ENCODE peak calls at places on chromosomes 12 and 14, in five cellular contexts. One of them, this sample, is unnamed.

GRCh38 chr12:1993341-1993740 is 10.9 kb downstream of the DCP1B start:
- DNase-seq in T-cell: no peak
- DNase-seq in NCI-H1436: no peak
- DNase-seq in activated T-cell treated with anti-CD3 and anti-CD28 coated beads for 1 hour: no peak
- DNase-seq in central memory CD4-positive, alpha-beta T cell: no peak
- DNase-seq in this sample: no peak

GRCh38 chr12:109772622-109773321 is 59.1 kb downstream of the FAM222A start:
- DNase-seq in T-cell: peak
- DNase-seq in NCI-H1436: no peak
- DNase-seq in activated T-cell treated with anti-CD3 and anti-CD28 coated beads for 1 hour: no peak
- DNase-seq in central memory CD4-positive, alpha-beta T cell: no peak
- DNase-seq in this sample: no peak

GRCh38 chr12:55816876-55817351 is 610 bp downstream of the SARNP start:
- DNase-seq in T-cell: no peak
- DNase-seq in NCI-H1436: no peak
- DNase-seq in activated T-cell treated with anti-CD3 and anti-CD28 coated beads for 1 hour: no peak
- DNase-seq in central memory CD4-positive, alpha-beta T cell: no peak
- DNase-seq in this sample: no peak

GRCh38 chr12:26135010-26135420 is 10.2 kb upstream of the BHLHE41 start:
- DNase-seq in T-cell: no peak
- DNase-seq in NCI-H1436: no peak
- DNase-seq in activated T-cell treated with anti-CD3 and anti-CD28 coated beads for 1 hour: no peak
- DNase-seq in central memory CD4-positive, alpha-beta T cell: no peak
- DNase-seq in this sample: no peak

GRCh38 chr12:12757121-12757520 is 28.3 kb upstream of the APOLD1 start:
- DNase-seq in T-cell: no peak
- DNase-seq in NCI-H1436: no peak
- DNase-seq in activated T-cell treated with anti-CD3 and anti-CD28 coated beads for 1 hour: no peak
- DNase-seq in central memory CD4-positive, alpha-beta T cell: no peak
- DNase-seq in this sample: no peak

GRCh38 chr12:77124767-77125166 is 59.4 kb upstream of the E2F7 start:
- DNase-seq in T-cell: no peak
- DNase-seq in NCI-H1436: no peak
- DNase-seq in activated T-cell treated with anti-CD3 and anti-CD28 coated beads for 1 hour: no peak
- DNase-seq in central memory CD4-positive, alpha-beta T cell: no peak
- DNase-seq in this sample: no peak

GRCh38 chr12:28869197-28869596 is 279.9 kb upstream of the FAR2 start:
- DNase-seq in T-cell: no peak
- DNase-seq in NCI-H1436: no peak
- DNase-seq in activated T-cell treated with anti-CD3 and anti-CD28 coated beads for 1 hour: no peak
- DNase-seq in central memory CD4-positive, alpha-beta T cell: no peak
- DNase-seq in this sample: no peak

GRCh38 chr12:15979096-15980091 is 68.3 kb downstream of the DERA start:
- DNase-seq in T-cell: no peak
- DNase-seq in NCI-H1436: no peak
- DNase-seq in activated T-cell treated with anti-CD3 and anti-CD28 coated beads for 1 hour: no peak
- DNase-seq in central memory CD4-positive, alpha-beta T cell: no peak
- DNase-seq in this sample: no peak

GRCh38 chr14:77310041-77310440 is 10.6 kb downstream of the POMT2 start:
- DNase-seq in T-cell: no peak
- DNase-seq in NCI-H1436: no peak
- DNase-seq in activated T-cell treated with anti-CD3 and anti-CD28 coated beads for 1 hour: no peak
- DNase-seq in central memory CD4-positive, alpha-beta T cell: no peak
- DNase-seq in this sample: no peak

GRCh38 chr12:69588527-69588926 is 3.3 kb downstream of the CCT2 start:
- DNase-seq in T-cell: no peak
- DNase-seq in NCI-H1436: no peak
- DNase-seq in activated T-cell treated with anti-CD3 and anti-CD28 coated beads for 1 hour: no peak
- DNase-seq in central memory CD4-positive, alpha-beta T cell: no peak
- DNase-seq in this sample: no peak

GRCh38 chr14:50364792-50365191 is 31.9 kb downstream of the CDKL1 start:
- DNase-seq in T-cell: no peak
- DNase-seq in NCI-H1436: no peak
- DNase-seq in activated T-cell treated with anti-CD3 and anti-CD28 coated beads for 1 hour: no peak
- DNase-seq in central memory CD4-positive, alpha-beta T cell: no peak
- DNase-seq in this sample: no peak

GRCh38 chr12:68812553-68813241 is 4.7 kb downstream of the MDM2 start:
- DNase-seq in T-cell: no peak
- DNase-seq in NCI-H1436: no peak
- DNase-seq in activated T-cell treated with anti-CD3 and anti-CD28 coated beads for 1 hour: no peak
- DNase-seq in central memory CD4-positive, alpha-beta T cell: no peak
- DNase-seq in this sample: no peak

GRCh38 chr12:89236748-89237428 is 115.4 kb downstream of the DUSP6 start:
- DNase-seq in T-cell: no peak
- DNase-seq in NCI-H1436: no peak
- DNase-seq in activated T-cell treated with anti-CD3 and anti-CD28 coated beads for 1 hour: no peak
- DNase-seq in central memory CD4-positive, alpha-beta T cell: no peak
- DNase-seq in this sample: no peak

GRCh38 chr12:65695077-65695865 is 129.0 kb upstream of the HMGA2 start:
- DNase-seq in T-cell: no peak
- DNase-seq in NCI-H1436: no peak
- DNase-seq in activated T-cell treated with anti-CD3 and anti-CD28 coated beads for 1 hour: no peak
- DNase-seq in central memory CD4-positive, alpha-beta T cell: no peak
- DNase-seq in this sample: no peak

GRCh38 chr14:88258026-88258425 is 65.0 kb downstream of the KCNK10 start:
- DNase-seq in T-cell: no peak
- DNase-seq in NCI-H1436: no peak
- DNase-seq in activated T-cell treated with anti-CD3 and anti-CD28 coated beads for 1 hour: no peak
- DNase-seq in central memory CD4-positive, alpha-beta T cell: no peak
- DNase-seq in this sample: no peak

GRCh38 chr12:7555752-7556151 is 52.2 kb upstream of the CD163 start:
- DNase-seq in T-cell: no peak
- DNase-seq in NCI-H1436: no peak
- DNase-seq in activated T-cell treated with anti-CD3 and anti-CD28 coated beads for 1 hour: no peak
- DNase-seq in central memory CD4-positive, alpha-beta T cell: no peak
- DNase-seq in this sample: no peak

GRCh38 chr12:47317182-47317915 is 237.6 kb upstream of the AMIGO2 start:
- DNase-seq in T-cell: no peak
- DNase-seq in NCI-H1436: no peak
- DNase-seq in activated T-cell treated with anti-CD3 and anti-CD28 coated beads for 1 hour: no peak
- DNase-seq in central memory CD4-positive, alpha-beta T cell: peak
- DNase-seq in this sample: peak

GRCh38 chr12:51846911-51847829 is 1.3 kb downstream of the FIGNL2 start:
- DNase-seq in T-cell: no peak
- DNase-seq in NCI-H1436: peak
- DNase-seq in activated T-cell treated with anti-CD3 and anti-CD28 coated beads for 1 hour: peak
- DNase-seq in central memory CD4-positive, alpha-beta T cell: no peak
- DNase-seq in this sample: peak

GRCh38 chr12:128727461-128727860 is 96.3 kb downstream of the SLC15A4 start:
- DNase-seq in T-cell: no peak
- DNase-seq in NCI-H1436: no peak
- DNase-seq in activated T-cell treated with anti-CD3 and anti-CD28 coated beads for 1 hour: no peak
- DNase-seq in central memory CD4-positive, alpha-beta T cell: no peak
- DNase-seq in this sample: no peak

GRCh38 chr12:96585977-96586376 is 96.6 kb downstream of the CFAP54 start:
- DNase-seq in T-cell: no peak
- DNase-seq in NCI-H1436: no peak
- DNase-seq in activated T-cell treated with anti-CD3 and anti-CD28 coated beads for 1 hour: no peak
- DNase-seq in central memory CD4-positive, alpha-beta T cell: no peak
- DNase-seq in this sample: no peak

GRCh38 chr14:105050551-105050897 is 14.7 kb downstream of the GPR132 start:
- DNase-seq in T-cell: no peak
- DNase-seq in NCI-H1436: peak
- DNase-seq in activated T-cell treated with anti-CD3 and anti-CD28 coated beads for 1 hour: no peak
- DNase-seq in central memory CD4-positive, alpha-beta T cell: no peak
- DNase-seq in this sample: no peak

GRCh38 chr12:88242161-88242925 is 100.2 kb downstream of the TMTC3 start:
- DNase-seq in T-cell: no peak
- DNase-seq in NCI-H1436: no peak
- DNase-seq in activated T-cell treated with anti-CD3 and anti-CD28 coated beads for 1 hour: no peak
- DNase-seq in central memory CD4-positive, alpha-beta T cell: no peak
- DNase-seq in this sample: no peak

GRCh38 chr12:79006306-79006705 is 141.7 kb downstream of the SYT1 start:
- DNase-seq in T-cell: no peak
- DNase-seq in NCI-H1436: no peak
- DNase-seq in activated T-cell treated with anti-CD3 and anti-CD28 coated beads for 1 hour: no peak
- DNase-seq in central memory CD4-positive, alpha-beta T cell: no peak
- DNase-seq in this sample: no peak

GRCh38 chr12:116265361-116266128 is 11.9 kb downstream of the MED13L start:
- DNase-seq in T-cell: no peak
- DNase-seq in NCI-H1436: no peak
- DNase-seq in activated T-cell treated with anti-CD3 and anti-CD28 coated beads for 1 hour: no peak
- DNase-seq in central memory CD4-positive, alpha-beta T cell: no peak
- DNase-seq in this sample: no peak

GRCh38 chr12:119225454-119225853 is 46.7 kb downstream of the HSPB8 start:
- DNase-seq in T-cell: no peak
- DNase-seq in NCI-H1436: no peak
- DNase-seq in activated T-cell treated with anti-CD3 and anti-CD28 coated beads for 1 hour: no peak
- DNase-seq in central memory CD4-positive, alpha-beta T cell: no peak
- DNase-seq in this sample: no peak

GRCh38 chr12:74899031-74899829 is 310.4 kb downstream of the KCNC2 start:
- DNase-seq in T-cell: no peak
- DNase-seq in NCI-H1436: no peak
- DNase-seq in activated T-cell treated with anti-CD3 and anti-CD28 coated beads for 1 hour: no peak
- DNase-seq in central memory CD4-positive, alpha-beta T cell: no peak
- DNase-seq in this sample: no peak

GRCh38 chr12:117518594-117519270 is 157.3 kb upstream of the NOS1 start:
- DNase-seq in T-cell: no peak
- DNase-seq in NCI-H1436: no peak
- DNase-seq in activated T-cell treated with anti-CD3 and anti-CD28 coated beads for 1 hour: no peak
- DNase-seq in central memory CD4-positive, alpha-beta T cell: no peak
- DNase-seq in this sample: no peak

GRCh38 chr14:82872494-82872893 is 1338.8 kb upstream of the SEL1L start:
- DNase-seq in T-cell: no peak
- DNase-seq in NCI-H1436: no peak
- DNase-seq in activated T-cell treated with anti-CD3 and anti-CD28 coated beads for 1 hour: no peak
- DNase-seq in central memory CD4-positive, alpha-beta T cell: no peak
- DNase-seq in this sample: no peak

GRCh38 chr14:58639842-58640484 is 2.2 kb downstream of the DACT1 start:
- DNase-seq in T-cell: no peak
- DNase-seq in NCI-H1436: peak
- DNase-seq in activated T-cell treated with anti-CD3 and anti-CD28 coated beads for 1 hour: no peak
- DNase-seq in central memory CD4-positive, alpha-beta T cell: no peak
- DNase-seq in this sample: no peak

GRCh38 chr14:81165188-81165587 is 55.6 kb downstream of the GTF2A1 start:
- DNase-seq in T-cell: no peak
- DNase-seq in NCI-H1436: no peak
- DNase-seq in activated T-cell treated with anti-CD3 and anti-CD28 coated beads for 1 hour: no peak
- DNase-seq in central memory CD4-positive, alpha-beta T cell: no peak
- DNase-seq in this sample: no peak

GRCh38 chr12:75666980-75667359 is 155.6 kb upstream of the KRR1 start:
- DNase-seq in T-cell: no peak
- DNase-seq in NCI-H1436: no peak
- DNase-seq in activated T-cell treated with anti-CD3 and anti-CD28 coated beads for 1 hour: no peak
- DNase-seq in central memory CD4-positive, alpha-beta T cell: no peak
- DNase-seq in this sample: no peak

GRCh38 chr14:99250636-99251208 is 21.3 kb downstream of the BCL11B start:
- DNase-seq in T-cell: peak
- DNase-seq in NCI-H1436: no peak
- DNase-seq in activated T-cell treated with anti-CD3 and anti-CD28 coated beads for 1 hour: no peak
- DNase-seq in central memory CD4-positive, alpha-beta T cell: no peak
- DNase-seq in this sample: no peak

GRCh38 chr12:4302881-4303280 is 18.1 kb upstream of the TIGAR start:
- DNase-seq in T-cell: no peak
- DNase-seq in NCI-H1436: no peak
- DNase-seq in activated T-cell treated with anti-CD3 and anti-CD28 coated beads for 1 hour: no peak
- DNase-seq in central memory CD4-positive, alpha-beta T cell: no peak
- DNase-seq in this sample: no peak

This sample was measured in naive B cell.